ENCODE peak calls at places on chromosomes 13 and 19, in eight cellular contexts. One of them, this sample, is unnamed.
A peak's percentile ranks its signal among the peaks of the same experiment; 100 is the strongest.

GRCh38 chr13:106052200-106052767 is 483.2 kb downstream of the EFNB2 start:
- DNase-seq in activated gamma-delta T cell treated with Interleukin-2 at 50 U/mL for 16 hours: no peak
- DNase-seq in fibroblast of mammary gland: peak; percentile 42
- DNase-seq in Ammon's horn: no peak
- DNase-seq in nephron progenitor cell: no peak
- DNase-seq in EH: peak; percentile 28
- DNase-seq in Peyer's patch: no peak
- DNase-seq in cardiac fibroblast: no peak
- DNase-seq in this sample: peak; percentile 14

GRCh38 chr13:22176968-22177545 is 506.2 kb downstream of the FGF9 start:
- DNase-seq in activated gamma-delta T cell treated with Interleukin-2 at 50 U/mL for 16 hours: no peak
- DNase-seq in fibroblast of mammary gland: no peak
- DNase-seq in Ammon's horn: peak; percentile 52
- DNase-seq in nephron progenitor cell: no peak
- DNase-seq in EH: no peak
- DNase-seq in Peyer's patch: no peak
- DNase-seq in cardiac fibroblast: no peak
- DNase-seq in this sample: no peak

GRCh38 chr19:38736036-38736412 is 8.2 kb downstream of the CAPN12 start:
- DNase-seq in activated gamma-delta T cell treated with Interleukin-2 at 50 U/mL for 16 hours: peak; percentile 45
- DNase-seq in fibroblast of mammary gland: peak; percentile 15
- DNase-seq in Ammon's horn: no peak
- DNase-seq in nephron progenitor cell: peak; percentile 58
- DNase-seq in EH: peak; percentile 44
- DNase-seq in Peyer's patch: peak; percentile 83
- DNase-seq in cardiac fibroblast: no peak
- DNase-seq in this sample: no peak

GRCh38 chr19:5680083-5680436 is 256 bp downstream of the MICOS13 start:
- DNase-seq in activated gamma-delta T cell treated with Interleukin-2 at 50 U/mL for 16 hours: no peak
- DNase-seq in fibroblast of mammary gland: peak; percentile 34
- DNase-seq in Ammon's horn: peak; percentile 69
- DNase-seq in nephron progenitor cell: peak; percentile 36
- DNase-seq in EH: peak; percentile 45
- DNase-seq in Peyer's patch: peak; percentile 71
- DNase-seq in cardiac fibroblast: no peak
- DNase-seq in this sample: no peak

GRCh38 chr19:1172353-1173159 is 1.5 kb downstream of the SBNO2 start:
- DNase-seq in activated gamma-delta T cell treated with Interleukin-2 at 50 U/mL for 16 hours: no peak
- DNase-seq in fibroblast of mammary gland: peak; percentile 61
- DNase-seq in Ammon's horn: peak; percentile 44
- DNase-seq in nephron progenitor cell: peak; percentile 39
- DNase-seq in EH: peak; percentile 89
- DNase-seq in Peyer's patch: peak; percentile 80
- DNase-seq in cardiac fibroblast: peak; percentile 64
- DNase-seq in this sample: peak; percentile 61

GRCh38 chr19:13537454-13537853 is 31.2 kb upstream of the CACNA1A start:
- DNase-seq in activated gamma-delta T cell treated with Interleukin-2 at 50 U/mL for 16 hours: no peak
- DNase-seq in fibroblast of mammary gland: no peak
- DNase-seq in Ammon's horn: no peak
- DNase-seq in nephron progenitor cell: peak; percentile 4
- DNase-seq in EH: no peak
- DNase-seq in Peyer's patch: no peak
- DNase-seq in cardiac fibroblast: no peak
- DNase-seq in this sample: no peak

GRCh38 chr19:50792852-50793250 is 2.6 kb downstream of the ACP4 start:
- DNase-seq in activated gamma-delta T cell treated with Interleukin-2 at 50 U/mL for 16 hours: no peak
- DNase-seq in fibroblast of mammary gland: no peak
- DNase-seq in Ammon's horn: no peak
- DNase-seq in nephron progenitor cell: no peak
- DNase-seq in EH: no peak
- DNase-seq in Peyer's patch: no peak
- DNase-seq in cardiac fibroblast: no peak
- DNase-seq in this sample: no peak

GRCh38 chr13:110746443-110746842 is 32.9 kb downstream of the ING1 start:
- DNase-seq in activated gamma-delta T cell treated with Interleukin-2 at 50 U/mL for 16 hours: no peak
- DNase-seq in fibroblast of mammary gland: no peak
- DNase-seq in Ammon's horn: no peak
- DNase-seq in nephron progenitor cell: no peak
- DNase-seq in EH: peak; percentile 30
- DNase-seq in Peyer's patch: no peak
- DNase-seq in cardiac fibroblast: no peak
- DNase-seq in this sample: peak; percentile 36

GRCh38 chr13:100362371-100362770 is 226.2 kb downstream of the GGACT start:
- DNase-seq in activated gamma-delta T cell treated with Interleukin-2 at 50 U/mL for 16 hours: no peak
- DNase-seq in fibroblast of mammary gland: no peak
- DNase-seq in Ammon's horn: no peak
- DNase-seq in nephron progenitor cell: no peak
- DNase-seq in EH: no peak
- DNase-seq in Peyer's patch: no peak
- DNase-seq in cardiac fibroblast: no peak
- DNase-seq in this sample: no peak

GRCh38 chr19:33282036-33282686 is 20.2 kb downstream of the CEBPA start:
- DNase-seq in activated gamma-delta T cell treated with Interleukin-2 at 50 U/mL for 16 hours: no peak
- DNase-seq in fibroblast of mammary gland: no peak
- DNase-seq in Ammon's horn: no peak
- DNase-seq in nephron progenitor cell: no peak
- DNase-seq in EH: peak; percentile 66
- DNase-seq in Peyer's patch: no peak
- DNase-seq in cardiac fibroblast: no peak
- DNase-seq in this sample: no peak

GRCh38 chr13:49932066-49932465 is 4.1 kb downstream of the SPRYD7 start:
- DNase-seq in activated gamma-delta T cell treated with Interleukin-2 at 50 U/mL for 16 hours: no peak
- DNase-seq in fibroblast of mammary gland: peak; percentile 19
- DNase-seq in Ammon's horn: no peak
- DNase-seq in nephron progenitor cell: no peak
- DNase-seq in EH: no peak
- DNase-seq in Peyer's patch: no peak
- DNase-seq in cardiac fibroblast: no peak
- DNase-seq in this sample: peak; percentile 51

GRCh38 chr19:32691952-32692726 is 518 bp downstream of the NUDT19 start:
- DNase-seq in activated gamma-delta T cell treated with Interleukin-2 at 50 U/mL for 16 hours: peak; percentile 46
- DNase-seq in fibroblast of mammary gland: peak; percentile 75
- DNase-seq in Ammon's horn: peak; percentile 81
- DNase-seq in nephron progenitor cell: peak; percentile 70
- DNase-seq in EH: peak; percentile 76
- DNase-seq in Peyer's patch: peak; percentile 74
- DNase-seq in cardiac fibroblast: peak; percentile 75
- DNase-seq in this sample: peak; percentile 35

GRCh38 chr19:56086671-56087430 is 34.2 kb downstream of the ZNF787 start:
- DNase-seq in activated gamma-delta T cell treated with Interleukin-2 at 50 U/mL for 16 hours: no peak
- DNase-seq in fibroblast of mammary gland: no peak
- DNase-seq in Ammon's horn: no peak
- DNase-seq in nephron progenitor cell: no peak
- DNase-seq in EH: no peak
- DNase-seq in Peyer's patch: no peak
- DNase-seq in cardiac fibroblast: no peak
- DNase-seq in this sample: no peak

GRCh38 chr19:18418725-18419194 is 438 bp upstream of the SSBP4 start:
- DNase-seq in activated gamma-delta T cell treated with Interleukin-2 at 50 U/mL for 16 hours: peak; percentile 33
- DNase-seq in fibroblast of mammary gland: no peak
- DNase-seq in Ammon's horn: no peak
- DNase-seq in nephron progenitor cell: no peak
- DNase-seq in EH: no peak
- DNase-seq in Peyer's patch: peak; percentile 71
- DNase-seq in cardiac fibroblast: peak; percentile 45
- DNase-seq in this sample: no peak

GRCh38 chr19:10727599-10728250 is 9.8 kb downstream of the DNM2 start:
- DNase-seq in activated gamma-delta T cell treated with Interleukin-2 at 50 U/mL for 16 hours: no peak
- DNase-seq in fibroblast of mammary gland: no peak
- DNase-seq in Ammon's horn: peak; percentile 58
- DNase-seq in nephron progenitor cell: no peak
- DNase-seq in EH: no peak
- DNase-seq in Peyer's patch: no peak
- DNase-seq in cardiac fibroblast: no peak
- DNase-seq in this sample: no peak

GRCh38 chr13:113116871-113117271 is 5.7 kb upstream of the F10 start:
- DNase-seq in activated gamma-delta T cell treated with Interleukin-2 at 50 U/mL for 16 hours: no peak
- DNase-seq in fibroblast of mammary gland: no peak
- DNase-seq in Ammon's horn: no peak
- DNase-seq in nephron progenitor cell: no peak
- DNase-seq in EH: no peak
- DNase-seq in Peyer's patch: no peak
- DNase-seq in cardiac fibroblast: no peak
- DNase-seq in this sample: no peak

GRCh38 chr13:42594577-42595571 is 20.9 kb downstream of the TNFSF11 start:
- DNase-seq in activated gamma-delta T cell treated with Interleukin-2 at 50 U/mL for 16 hours: peak; percentile 34
- DNase-seq in fibroblast of mammary gland: peak; percentile 96
- DNase-seq in Ammon's horn: peak; percentile 70
- DNase-seq in nephron progenitor cell: peak; percentile 54
- DNase-seq in EH: peak; percentile 71
- DNase-seq in Peyer's patch: peak; percentile 77
- DNase-seq in cardiac fibroblast: peak; percentile 97
- DNase-seq in this sample: peak; percentile 65

GRCh38 chr19:42473686-42474085 is 30.9 kb upstream of the CXCL17 start:
- DNase-seq in activated gamma-delta T cell treated with Interleukin-2 at 50 U/mL for 16 hours: no peak
- DNase-seq in fibroblast of mammary gland: no peak
- DNase-seq in Ammon's horn: no peak
- DNase-seq in nephron progenitor cell: no peak
- DNase-seq in EH: no peak
- DNase-seq in Peyer's patch: no peak
- DNase-seq in cardiac fibroblast: no peak
- DNase-seq in this sample: no peak

GRCh38 chr13:102309110-102309509 is 92.7 kb downstream of the FGF14 start:
- DNase-seq in activated gamma-delta T cell treated with Interleukin-2 at 50 U/mL for 16 hours: no peak
- DNase-seq in fibroblast of mammary gland: no peak
- DNase-seq in Ammon's horn: peak; percentile 59
- DNase-seq in nephron progenitor cell: no peak
- DNase-seq in EH: no peak
- DNase-seq in Peyer's patch: no peak
- DNase-seq in cardiac fibroblast: no peak
- DNase-seq in this sample: no peak

GRCh38 chr19:38870612-38871011 is 7.5 kb downstream of the RINL start:
- DNase-seq in activated gamma-delta T cell treated with Interleukin-2 at 50 U/mL for 16 hours: no peak
- DNase-seq in fibroblast of mammary gland: no peak
- DNase-seq in Ammon's horn: no peak
- DNase-seq in nephron progenitor cell: no peak
- DNase-seq in EH: no peak
- DNase-seq in Peyer's patch: no peak
- DNase-seq in cardiac fibroblast: no peak
- DNase-seq in this sample: no peak

GRCh38 chr13:75217949-75218348 is 264.0 kb downstream of the TBC1D4 start:
- DNase-seq in activated gamma-delta T cell treated with Interleukin-2 at 50 U/mL for 16 hours: no peak
- DNase-seq in fibroblast of mammary gland: peak; percentile 40
- DNase-seq in Ammon's horn: peak; percentile 54
- DNase-seq in nephron progenitor cell: no peak
- DNase-seq in EH: peak; percentile 81
- DNase-seq in Peyer's patch: no peak
- DNase-seq in cardiac fibroblast: peak; percentile 49
- DNase-seq in this sample: no peak